ENCODE peak calls at places on chromosomes 3 and 15, in four cellular contexts. E, F, Q and R are unnamed samples.

GRCh38 chr3:188807002-188807401 is 364.8 kb upstream of the TPRG1 start:
- DNase-seq in E (no peak), F (peak; percentile 21), Q (no peak), R (no peak)

GRCh38 chr15:100923902-100924301 is 4.7 kb downstream of the LRRK1 start:
- DNase-seq in E (no peak), Q (no peak), F (no peak), R (no peak)

GRCh38 chr3:46209751-46210470 is 1.8 kb upstream of the CCR1 start:
- DNase-seq in E (no peak), Q (no peak), F (no peak), R (no peak)

GRCh38 chr15:43776718-43777292 is at the start of gene ELL3:
- DNase-seq in Q (no peak), F (peak; percentile 80), E (peak; percentile 52), R (peak; percentile 79)

GRCh38 chr3:23710555-23710954 is 95.2 kb upstream of the UBE2E1 start:
- DNase-seq in F (no peak), Q (no peak), E (no peak), R (no peak)

GRCh38 chr3:62046326-62046725 is 327.0 kb downstream of the FEZF2 start:
- DNase-seq in F (no peak), E (no peak), Q (no peak), R (no peak)

GRCh38 chr3:149273096-149273751 is 51.6 kb upstream of the CP start:
- DNase-seq in E (no peak), F (peak; percentile 87), Q (peak; percentile 17), R (peak; percentile 9)

GRCh38 chr3:172138792-172139507 is 99.6 kb downstream of the FNDC3B start:
- DNase-seq in Q (no peak), E (no peak), F (peak; percentile 56), R (no peak)

GRCh38 chr3:187122261-187122660 is 17.0 kb downstream of the RPL39L start:
- DNase-seq in F (no peak), E (no peak), Q (no peak), R (no peak)

GRCh38 chr3:146217324-146217723 is 33.6 kb downstream of the PLSCR4 start:
- DNase-seq in Q (no peak), F (peak; percentile 2), E (no peak), R (no peak)

GRCh38 chr3:78645628-78646310 is 1122.0 kb downstream of the ROBO1 start:
- DNase-seq in Q (no peak), F (peak; percentile 78), E (no peak), R (no peak)

GRCh38 chr3:129834580-129834979 is 58.9 kb downstream of the TMCC1 start:
- DNase-seq in E (no peak), F (no peak), Q (no peak), R (no peak)